ENCODE peak calls at places on chromosomes 4 and X, in five cellular contexts. F, T, K, O and S are unnamed samples.

GRCh38 chr4:116561717-116562116 is 523.7 kb downstream of the TRAM1L1 start:
- DNase-seq in F (no peak), T (no peak), K (no peak), O (no peak), S (no peak)

GRCh38 chr4:154416183-154416543 is 75.4 kb downstream of the DCHS2 start:
- DNase-seq in F (no peak), T (no peak), K (no peak), O (peak; percentile 77), S (no peak)

GRCh38 chr4:2593003-2593402 is 56.6 kb downstream of the FAM193A start:
- DNase-seq in F (no peak), T (no peak), K (no peak), O (no peak), S (no peak)

GRCh38 chr4:108350332-108350731 is 181.6 kb upstream of the LEF1 start:
- DNase-seq in F (no peak), T (no peak), K (no peak), O (no peak), S (no peak)

GRCh38 chr4:80253510-80253909 is 13.0 kb upstream of the FGF5 start:
- DNase-seq in F (no peak), T (no peak), K (no peak), O (no peak), S (no peak)

GRCh38 chrX:78650906-78651437 is 8.2 kb downstream of the RTL3 start:
- DNase-seq in F (no peak), T (peak; percentile 40), K (peak; percentile 55), O (no peak), S (no peak)

GRCh38 chrX:143781103-143781502 is 60.6 kb upstream of the SPANXN2 start:
- DNase-seq in F (no peak), T (no peak), K (no peak), O (no peak), S (no peak)

GRCh38 chrX:30593435-30594200 is 16.1 kb upstream of the TASL start:
- DNase-seq in F (no peak), T (peak; percentile 25), K (no peak), O (no peak), S (no peak)

GRCh38 chrX:31796624-31797023 is 724.8 kb upstream of the FTHL17 start:
- DNase-seq in F (no peak), T (no peak), K (no peak), O (no peak), S (no peak)

GRCh38 chrX:97637289-97637688 is 753.6 kb downstream of the RPA4 start:
- DNase-seq in F (no peak), T (no peak), K (no peak), O (no peak), S (no peak)

GRCh38 chr4:42159271-42160001 is 7.0 kb upstream of the BEND4 start:
- DNase-seq in F (no peak), T (no peak), K (no peak), O (no peak), S (no peak)